ENCODE peak calls at places on chromosomes 12 and 14, in four cellular contexts. A, B, R and F are unnamed samples.

GRCh38 chr12:69027411-69027811 is 94.4 kb upstream of the CPM start:
- DNase-seq in A (peak), B (no peak), R (no peak), F (no peak)

GRCh38 chr14:102690509-102691286 is 86.6 kb upstream of the TRAF3 start:
- DNase-seq in A (no peak), B (peak), R (no peak), F (no peak)

GRCh38 chr12:100375023-100375737 is 18.3 kb downstream of the SLC17A8 start:
- DNase-seq in A (peak), B (no peak), R (no peak), F (no peak)

GRCh38 chr14:91321131-91321530 is 76.6 kb upstream of the GPR68 start:
- DNase-seq in A (no peak), B (no peak), R (no peak), F (no peak)

GRCh38 chr14:68104518-68104917 is 284.9 kb downstream of the RAD51B start:
- DNase-seq in A (peak), B (no peak), R (no peak), F (no peak)

GRCh38 chr14:72788972-72789728 is 104.8 kb downstream of the DPF3 start:
- DNase-seq in A (no peak), B (no peak), R (no peak), F (no peak)

GRCh38 chr12:93243382-93243688 is 134.4 kb upstream of the NUDT4 start:
- DNase-seq in A (no peak), B (no peak), R (no peak), F (no peak)

GRCh38 chr14:106875503-106875902 is 1349.1 kb downstream of the TMEM121 start:
- DNase-seq in A (no peak), B (peak), R (peak), F (no peak)

GRCh38 chr14:61090432-61091216 is 109.6 kb downstream of the SLC38A6 start:
- DNase-seq in A (peak), B (no peak), R (no peak), F (no peak)

GRCh38 chr14:50762001-50762930 is 68.7 kb downstream of the NIN start:
- DNase-seq in A (peak), B (no peak), R (no peak), F (no peak)

GRCh38 chr14:35285168-35285990 is 6.8 kb upstream of the PSMA6 start:
- DNase-seq in A (peak), B (no peak), R (no peak), F (no peak)

GRCh38 chr12:69929531-69929930 is 104.5 kb downstream of the MYRFL start:
- DNase-seq in A (no peak), B (no peak), R (no peak), F (no peak)

GRCh38 chr12:58803893-58804292 is 116.4 kb downstream of the LRIG3 start:
- DNase-seq in A (peak), B (no peak), R (no peak), F (no peak)

GRCh38 chr12:132761032-132761910 is at the start of gene ANKLE2:
- DNase-seq in A (peak), B (peak), R (peak), F (no peak)

GRCh38 chr12:120849765-120850164 is 54.4 kb downstream of the SPPL3 start:
- DNase-seq in A (no peak), B (peak), R (no peak), F (no peak)

GRCh38 chr12:13982010-13982409 is 608 bp upstream of the GRIN2B start:
- DNase-seq in A (no peak), B (no peak), R (no peak), F (no peak)

GRCh38 chr12:49232940-49233841 is 31.7 kb upstream of the TUBA1C start:
- DNase-seq in A (peak), B (peak), R (peak), F (no peak)

GRCh38 chr14:100891501-100892445 is 11.7 kb downstream of the RTL1 start:
- DNase-seq in A (no peak), B (peak), R (peak), F (no peak)

GRCh38 chr12:110548678-110549077 is 34.4 kb downstream of the PPTC7 start:
- DNase-seq in A (peak), B (no peak), R (no peak), F (no peak)

GRCh38 chr14:105281354-105282097 is 19.3 kb downstream of the BRF1 start:
- DNase-seq in A (peak), B (no peak), R (no peak), F (no peak)

GRCh38 chr12:93093243-93093642 is 164.1 kb upstream of the EEA1 start:
- DNase-seq in A (no peak), B (no peak), R (no peak), F (no peak)

GRCh38 chr14:64444984-64445845 is 20.1 kb upstream of the AKAP5 start:
- DNase-seq in A (peak), B (no peak), R (no peak), F (no peak)

GRCh38 chr12:112182499-112182898 is 57.1 kb downstream of the TRAFD1 start:
- DNase-seq in A (peak), B (no peak), R (no peak), F (no peak)

GRCh38 chr14:105074601-105075053 is 9.4 kb upstream of the GPR132 start:
- DNase-seq in A (no peak), B (no peak), R (peak), F (no peak)

GRCh38 chr14:76576047-76576741 is 185.1 kb upstream of the VASH1 start:
- DNase-seq in A (no peak), B (no peak), R (no peak), F (no peak)

GRCh38 chr12:120093592-120094355 is 22.8 kb downstream of the RAB35 start:
- DNase-seq in A (no peak), B (no peak), R (peak), F (no peak)

GRCh38 chr12:54412786-54413185 is 6.3 kb downstream of the ITGA5 start:
- DNase-seq in A (no peak), B (no peak), R (no peak), F (no peak)

GRCh38 chr12:113473942-113474341 is 2.3 kb upstream of the LHX5 start:
- DNase-seq in A (no peak), B (no peak), R (no peak), F (no peak)

GRCh38 chr12:71972441-71973074 is 33.9 kb downstream of the TPH2 start:
- DNase-seq in A (no peak), B (no peak), R (no peak), F (no peak)

GRCh38 chr12:127277882-127278281 is 989.1 kb upstream of the TMEM132C start:
- DNase-seq in A (no peak), B (no peak), R (no peak), F (no peak)

GRCh38 chr14:21974741-21975140 is 301.1 kb upstream of the OR4E1 start:
- DNase-seq in A (no peak), B (no peak), R (no peak), F (no peak)

DNA sequence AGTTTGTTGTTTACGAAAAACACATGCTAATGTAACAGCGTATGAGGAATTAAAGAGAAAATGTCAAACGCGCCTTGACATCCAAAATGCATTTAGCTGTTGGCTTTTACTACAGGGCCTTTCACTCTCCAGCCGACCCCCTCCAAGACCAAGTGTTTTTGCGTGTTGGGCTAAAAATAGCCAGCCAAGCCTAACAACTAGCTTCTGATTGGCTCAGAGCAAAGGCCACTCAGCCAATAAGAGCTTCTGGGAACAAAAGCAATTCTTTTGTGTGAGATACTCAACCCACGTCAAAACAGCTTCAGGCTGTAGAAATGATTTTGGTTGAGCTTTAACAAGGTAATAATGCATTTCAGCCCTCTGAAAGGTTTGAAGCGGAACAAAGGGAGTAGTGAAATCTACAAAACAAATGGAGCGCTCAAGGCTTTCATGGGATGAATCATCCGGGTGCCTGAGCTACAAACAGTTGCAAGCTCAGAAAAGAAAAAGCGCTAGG is 198.7 kb upstream of the DCN start:
- DNase-seq in A (peak), B (no peak), R (no peak), F (no peak)
- H3K4me3 ChIP-seq in A (peak), B (peak), R (peak), F (no peak)

GRCh38 chr14:52124791-52125661 is 56.2 kb upstream of the NID2 start:
- DNase-seq in A (peak), B (no peak), R (no peak), F (no peak)
- TF ChIP-seq CTCF in A (no peak), B (no peak), R (no peak), F (no peak)

DNA sequence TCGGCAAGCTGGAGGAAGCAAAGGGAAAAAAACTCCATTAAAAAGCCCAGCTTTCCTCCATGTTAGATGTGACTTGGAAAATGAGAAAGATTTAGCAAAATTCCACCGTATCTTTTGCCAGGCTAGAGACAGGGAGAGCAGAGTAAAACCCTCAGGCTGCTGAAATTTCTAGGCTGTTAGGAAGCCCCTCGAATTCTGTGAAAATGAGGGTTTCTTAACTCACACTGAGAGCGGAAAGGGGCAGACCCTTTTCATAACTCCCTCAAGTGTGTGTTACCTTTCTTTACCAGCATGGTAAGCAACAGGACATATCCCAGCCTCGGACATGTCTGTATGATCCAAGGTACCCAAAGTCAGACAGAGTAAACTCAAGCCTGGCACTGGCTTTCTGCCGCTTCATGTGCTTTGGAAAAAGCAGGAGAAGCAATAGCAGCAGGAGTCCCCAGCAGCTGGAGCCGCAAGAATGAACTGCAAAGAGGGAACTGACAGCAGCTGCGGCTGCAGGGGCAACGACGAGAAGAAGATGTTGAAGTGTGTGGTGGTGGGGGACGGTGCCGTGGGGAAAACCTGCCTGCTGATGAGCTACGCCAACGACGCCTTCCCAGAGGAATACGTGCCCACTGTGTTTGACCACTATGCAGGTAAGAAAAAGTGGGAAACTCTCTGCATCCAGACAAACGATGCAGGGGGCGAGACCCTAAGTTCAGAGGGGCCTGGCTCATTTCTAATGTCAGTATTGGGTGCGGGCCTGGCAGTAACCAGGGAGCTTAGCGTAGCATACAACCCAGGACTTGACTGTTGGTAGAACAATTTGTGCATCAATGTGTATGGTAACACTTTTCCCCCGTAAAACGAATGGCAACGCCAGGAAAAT is at the start of gene RHOJ:
- DNase-seq in A (no peak), B (no peak), R (peak), F (no peak)
- H3K4me3 ChIP-seq in A (peak), B (peak), R (peak), F (no peak)

DNA sequence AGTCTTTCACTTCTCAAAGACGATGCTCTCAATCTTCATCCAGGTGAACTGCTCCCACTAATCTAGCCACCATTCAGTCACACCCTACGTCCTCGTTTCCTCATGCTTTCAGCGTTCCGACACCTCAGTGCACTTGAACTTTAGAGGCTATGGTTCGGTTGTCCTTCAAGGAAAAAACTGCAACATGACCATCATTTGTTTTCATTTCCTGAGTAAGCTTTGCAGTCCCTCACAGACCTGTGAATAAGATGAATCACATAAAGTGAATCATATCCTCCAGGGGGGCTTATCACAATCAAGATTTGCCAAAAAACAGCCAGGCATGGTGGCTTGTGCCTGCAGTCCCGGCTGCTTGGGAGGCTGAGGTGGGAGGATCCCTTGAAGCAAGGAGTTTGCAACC is 80.2 kb downstream of the TMCC3 start:
- DNase-seq in A (no peak), B (no peak), R (no peak), F (no peak)
- TF ChIP-seq CTCF in A (no peak), B (no peak), R (no peak), F (no peak)

DNA sequence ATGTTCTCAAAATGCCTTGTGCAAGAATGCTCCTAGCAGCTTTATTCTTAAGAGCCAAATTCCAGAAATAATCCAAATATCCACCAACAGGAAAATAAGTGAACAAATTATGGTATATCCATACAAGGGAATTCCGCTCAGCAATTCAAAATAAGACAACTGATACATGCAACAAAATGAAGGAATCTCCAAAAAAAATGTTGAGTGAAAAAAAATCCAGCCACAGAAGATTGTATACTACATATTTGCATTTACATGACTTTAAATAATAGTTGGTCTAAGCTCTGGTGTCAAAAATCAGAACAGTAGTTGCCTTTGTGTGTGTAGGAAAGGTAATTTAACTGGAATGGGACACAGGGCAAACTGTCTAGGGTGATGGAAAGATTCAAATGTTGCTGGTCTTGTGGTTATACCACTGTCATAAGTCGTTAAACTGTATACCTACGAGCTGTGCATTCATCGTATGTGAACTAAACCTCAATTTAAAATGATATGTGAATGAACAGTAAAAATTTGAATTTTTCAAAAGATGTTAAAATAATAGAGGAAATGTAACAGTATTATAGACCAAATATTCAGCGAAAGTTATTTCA is 3.2 kb downstream of the CD69 start:
- DNase-seq in A (no peak), B (no peak), R (no peak), F (no peak)
- H3K4me3 ChIP-seq in A (no peak), B (no peak), R (peak), F (no peak)

DNA sequence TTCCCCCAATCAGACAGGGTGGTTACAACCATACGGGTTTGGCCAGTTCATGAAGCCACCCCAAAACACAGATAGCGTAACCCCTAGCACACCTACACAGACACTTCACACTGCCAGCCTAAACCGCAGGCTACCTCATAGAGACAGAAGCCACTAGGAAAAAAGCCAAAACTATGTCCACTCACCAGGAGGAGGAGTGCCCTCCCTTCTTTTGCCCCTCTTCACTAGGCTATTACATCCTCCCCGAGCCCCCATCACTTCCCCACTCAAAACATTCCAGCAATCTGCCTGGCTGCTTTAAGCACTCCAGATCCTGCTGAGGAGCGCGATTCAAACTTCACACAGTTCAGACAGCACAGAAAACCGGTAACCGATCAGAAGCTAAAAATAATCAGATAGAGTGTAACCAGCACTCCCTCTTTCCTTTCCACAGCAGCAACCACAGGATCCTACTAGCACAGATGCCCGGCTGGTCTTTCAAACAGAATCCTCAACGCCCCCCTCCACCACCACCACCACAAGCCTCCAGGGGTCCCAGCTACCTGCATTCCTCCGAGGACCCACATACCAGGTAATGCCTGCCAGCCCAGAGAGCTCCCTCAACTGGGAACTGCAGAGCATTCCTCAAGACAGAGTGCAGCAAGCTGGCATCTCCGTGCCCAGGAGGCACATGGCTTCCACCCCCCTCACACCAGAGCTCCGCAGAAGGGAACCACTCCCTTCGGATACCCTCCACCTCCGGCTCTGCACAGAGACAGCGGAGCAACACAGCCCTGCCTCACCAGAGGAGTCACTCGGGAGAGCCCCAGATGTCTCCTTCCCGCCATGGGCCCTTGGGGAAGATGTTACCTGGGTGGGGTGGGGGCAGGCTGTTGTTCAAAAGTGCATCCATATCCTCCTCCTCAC is 1.5 kb downstream of the CHD4 start:
- DNase-seq in A (no peak), B (no peak), R (no peak), F (no peak)
- TF ChIP-seq CTCF in A (no peak), B (no peak), R (no peak), F (no peak)

GRCh38 chr12:109310247-109311125 is 1.4 kb upstream of the FOXN4 start:
- DNase-seq in A (no peak), B (no peak), R (no peak), F (peak)

GRCh38 chr12:109305547-109305946 is 3.5 kb downstream of the FOXN4 start:
- DNase-seq in A (no peak), B (no peak), R (no peak), F (no peak)

GRCh38 chr12:109307051-109307450 is 2.0 kb downstream of the FOXN4 start:
- DNase-seq in A (no peak), B (no peak), R (no peak), F (no peak)

GRCh38 chr12:109309441-109310246 is 560 bp upstream of the FOXN4 start:
- DNase-seq in A (no peak), B (no peak), R (no peak), F (no peak)

DNA sequence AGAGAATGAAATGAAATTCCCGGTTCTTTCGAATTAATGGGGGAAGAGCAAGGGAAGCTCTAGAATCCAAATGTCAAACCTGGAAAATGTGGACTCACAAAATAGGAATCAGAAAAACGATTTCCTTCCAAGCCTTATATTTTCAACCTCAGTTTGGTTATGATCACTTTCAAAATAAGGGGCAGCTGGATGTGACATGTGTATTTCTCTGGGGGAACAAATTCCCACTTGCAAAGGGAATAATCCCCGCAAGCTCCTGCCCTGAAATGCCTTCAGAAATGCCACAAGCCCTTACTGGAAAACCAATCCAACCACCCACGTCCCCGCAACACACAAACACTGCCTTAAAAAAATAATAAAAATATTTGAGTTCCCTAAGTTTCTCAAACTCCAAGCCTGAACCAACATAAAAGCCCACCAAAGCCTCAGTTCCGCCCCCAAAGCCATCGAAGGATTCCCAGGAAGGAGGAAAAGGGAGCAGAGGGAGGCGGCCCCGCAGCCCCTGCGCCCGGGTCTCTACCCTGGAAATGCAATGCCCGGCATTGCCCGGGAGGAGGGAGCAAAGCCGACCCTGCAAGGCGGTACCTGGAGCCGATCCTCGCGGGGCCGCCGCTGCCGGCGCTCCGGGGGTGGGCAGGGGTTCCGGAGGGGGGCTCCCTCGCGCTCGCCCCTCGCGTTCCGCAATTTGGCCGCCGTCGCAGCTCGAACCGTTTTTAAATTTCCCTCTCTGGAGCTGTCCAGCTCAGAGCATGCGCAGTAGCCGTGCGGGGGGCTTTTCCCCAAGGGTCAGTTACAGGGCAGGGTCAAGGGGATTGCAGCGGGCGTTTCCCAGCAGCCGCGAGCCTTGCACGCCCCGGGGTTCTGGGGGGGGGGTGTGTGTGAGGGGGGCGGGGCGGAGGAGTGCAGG is at the start of gene FOXN4:
- DNase-seq in A (no peak), B (no peak), R (peak), F (no peak)
- H3K4me3 ChIP-seq in A (peak), B (peak), R (peak), F (peak)

GRCh38 chr14:78232666-78233065 is 62.5 kb downstream of the NRXN3 start:
- DNase-seq in A (no peak), B (no peak), R (no peak), F (no peak)

GRCh38 chr14:78228702-78229327 is 58.6 kb downstream of the NRXN3 start:
- DNase-seq in A (no peak), B (no peak), R (no peak), F (no peak)

GRCh38 chr14:78222746-78223145 is 52.6 kb downstream of the NRXN3 start:
- DNase-seq in A (no peak), B (no peak), R (no peak), F (no peak)

GRCh38 chr14:78227466-78228077 is 57.4 kb downstream of the NRXN3 start:
- DNase-seq in A (no peak), B (no peak), R (no peak), F (no peak)
- TF ChIP-seq CTCF in A (no peak), B (no peak), R (no peak), F (peak)

GRCh38 chr12:76876696-76877229 is 2.1 kb downstream of the CSRP2 start:
- DNase-seq in A (no peak), B (no peak), R (no peak), F (no peak)
- H3K4me3 ChIP-seq in A (peak), B (no peak), R (no peak), F (no peak)